ENCODE peak calls at places on chromosome 9, in four cellular contexts. O is HL-60, V is esophagus squamous epithelium, F is breast epithelium. D is an unnamed sample.

GRCh38 chr9:108052431-108053080 is 563.0 kb upstream of the KLF4 start:
- DNase-seq in O (no peak), V (no peak), F (no peak), D (no peak)

GRCh38 chr9:74132986-74133385 is 364.1 kb upstream of the RORB start:
- DNase-seq in O (no peak), V (no peak), F (no peak), D (no peak)

GRCh38 chr9:111902396-111903147 is 6.0 kb downstream of the UGCG start:
- DNase-seq in O (no peak), V (no peak), F (no peak), D (no peak)

GRCh38 chr9:4680750-4681149 is 1.4 kb downstream of the CDC37L1 start:
- DNase-seq in O (no peak), V (no peak), F (no peak), D (no peak)

GRCh38 chr9:110655723-110656641 is 12.6 kb upstream of the MUSK start:
- DNase-seq in O (no peak), V (no peak), F (no peak), D (peak)

GRCh38 chr9:124353811-124354274 is 61.4 kb downstream of the PSMB7 start:
- DNase-seq in O (no peak), V (no peak), F (no peak), D (no peak)

GRCh38 chr9:96031366-96031824 is 155.9 kb downstream of the ERCC6L2 start:
- DNase-seq in O (no peak), V (no peak), F (no peak), D (peak)

GRCh38 chr9:136326777-136327312 is 494 bp upstream of the GPSM1 start:
- DNase-seq in O (no peak), V (no peak), F (no peak), D (no peak)

GRCh38 chr9:136773386-136774044 is 9.2 kb upstream of the LCN15 start:
- DNase-seq in O (peak), V (no peak), F (no peak), D (peak)

GRCh38 chr9:21779397-21779796 is 23.0 kb upstream of the MTAP start:
- DNase-seq in O (no peak), V (no peak), F (no peak), D (no peak)

GRCh38 chr9:12730952-12731351 is 37.8 kb downstream of the TYRP1 start:
- DNase-seq in O (no peak), V (no peak), F (no peak), D (no peak)

GRCh38 chr9:127567119-127567897 is 44.8 kb upstream of the STXBP1 start:
- DNase-seq in O (no peak), V (no peak), F (peak), D (peak)

GRCh38 chr9:135947582-135947981 is 13.6 kb downstream of the UBAC1 start:
- DNase-seq in O (no peak), V (no peak), F (no peak), D (no peak)

GRCh38 chr9:124450241-124450924 is at the start of gene ADGRD2:
- DNase-seq in O (no peak), V (no peak), F (peak), D (no peak)

GRCh38 chr9:84297162-84297821 is 43.3 kb downstream of the SLC28A3 start:
- DNase-seq in O (no peak), V (no peak), F (no peak), D (no peak)

GRCh38 chr9:114471157-114471556 is 34.1 kb downstream of the WHRN start:
- DNase-seq in O (no peak), V (no peak), F (no peak), D (no peak)

GRCh38 chr9:127097683-127098082 is 24.8 kb downstream of the ANGPTL2 start:
- DNase-seq in O (no peak), V (no peak), F (no peak), D (no peak)

GRCh38 chr9:27861887-27862286 is 288.6 kb upstream of the C9orf72 start:
- DNase-seq in O (no peak), V (no peak), F (no peak), D (no peak)

GRCh38 chr9:115923903-115924668 is 229.5 kb upstream of the PAPPA start:
- DNase-seq in O (no peak), V (no peak), F (no peak), D (no peak)

GRCh38 chr9:7172445-7173115 is 414.8 kb downstream of the KDM4C start:
- DNase-seq in O (no peak), V (no peak), F (no peak), D (no peak)

GRCh38 chr9:21030389-21031035 is 928 bp downstream of the HACD4 start:
- DNase-seq in O (peak), V (no peak), F (no peak), D (no peak)

GRCh38 chr9:27771803-27772545 is 198.7 kb upstream of the C9orf72 start:
- DNase-seq in O (no peak), V (no peak), F (no peak), D (no peak)

GRCh38 chr9:123763910-123764588 is 165.9 kb downstream of the DENND1A start:
- DNase-seq in O (no peak), V (no peak), F (no peak), D (no peak)

GRCh38 chr9:92504881-92505280 is 22.6 kb upstream of the ASPN start:
- DNase-seq in O (no peak), V (no peak), F (no peak), D (no peak)

GRCh38 chr9:10232352-10232930 is 380.4 kb downstream of the PTPRD start:
- DNase-seq in O (no peak), V (no peak), F (no peak), D (no peak)

GRCh38 chr9:134214766-134215394 is 50.5 kb upstream of the RNU6ATAC start:
- DNase-seq in O (no peak), V (no peak), F (no peak), D (no peak)

GRCh38 chr9:136438548-136438908 is 1.1 kb downstream of the INPP5E start:
- DNase-seq in O (no peak), V (no peak), F (no peak), D (no peak)

GRCh38 chr9:93619272-93619775 is 42.9 kb downstream of the PHF2 start:
- DNase-seq in O (no peak), V (no peak), F (no peak), D (no peak)

GRCh38 chr9:75616841-75617566 is 273.5 kb upstream of the PCSK5 start:
- DNase-seq in O (no peak), V (no peak), F (peak), D (no peak)

GRCh38 chr9:36316629-36317317 is 58.5 kb upstream of the GNE start:
- DNase-seq in O (no peak), V (no peak), F (no peak), D (no peak)

GRCh38 chr9:126329476-126330275 is 3.0 kb downstream of the MVB12B start:
- DNase-seq in O (no peak), V (no peak), F (no peak), D (no peak)

GRCh38 chr9:81871695-81872094 is 56.5 kb upstream of the SPATA31D4 start:
- DNase-seq in O (no peak), V (no peak), F (no peak), D (no peak)

GRCh38 chr9:112494153-112494552 is 7.5 kb downstream of the KIAA1958 start:
- DNase-seq in O (no peak), V (no peak), F (no peak), D (no peak)

GRCh38 chr9:109166171-109166770 is 778 bp downstream of the FRRS1L start:
- DNase-seq in O (no peak), V (no peak), F (no peak), D (no peak)

GRCh38 chr9:126503333-126504085 is 110.2 kb upstream of the LMX1B start:
- DNase-seq in O (no peak), V (no peak), F (no peak), D (no peak)

GRCh38 chr9:83544002-83544698 is 5.9 kb upstream of the FRMD3 start:
- DNase-seq in O (peak), V (no peak), F (no peak), D (no peak)

GRCh38 chr9:93857528-93857927 is 97.6 kb downstream of the BARX1 start:
- DNase-seq in O (no peak), V (no peak), F (no peak), D (no peak)

GRCh38 chr9:35162605-35163315 is 951 bp downstream of the UNC13B start:
- DNase-seq in O (peak), V (no peak), F (no peak), D (no peak)

GRCh38 chr9:77712533-77713130 is 64.5 kb upstream of the GNA14 start:
- DNase-seq in O (no peak), V (no peak), F (no peak), D (no peak)

DNA sequence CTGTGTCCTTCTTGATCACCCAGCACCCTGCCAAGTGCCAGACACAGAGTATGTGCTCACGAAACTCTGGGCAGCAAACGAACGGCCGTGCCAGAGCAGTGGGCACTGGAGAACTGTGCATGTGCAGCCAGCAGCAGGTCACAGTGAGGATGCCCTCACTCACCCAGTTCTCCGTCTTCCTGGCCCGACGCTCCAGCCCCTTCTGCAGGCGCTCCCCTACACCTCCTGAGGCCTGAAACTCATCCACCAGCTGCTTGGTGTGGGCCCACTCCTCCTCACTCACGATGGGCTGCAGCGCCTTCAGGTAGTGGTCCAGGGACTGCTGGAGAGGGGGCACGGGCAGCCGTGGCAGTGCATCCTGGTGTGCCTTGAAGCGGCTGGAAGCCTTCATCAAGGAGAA is 2.9 kb downstream of the CRAT start:
- DNase-seq in O (no peak), V (no peak), F (no peak), D (no peak)
- H3K4me3 ChIP-seq in O (no peak), V (no peak), F (no peak), D (no peak)

GRCh38 chr9:87792831-87793288 is 66.9 kb downstream of the CTSL start:
- DNase-seq in O (peak), V (no peak), F (peak), D (peak)
- TF ChIP-seq CTCF in O (no peak), V (no peak), F (no peak), D (no peak)

GRCh38 chr9:33445941-33446506 is 1.4 kb downstream of the AQP3 start:
- DNase-seq in O (no peak), V (no peak), F (no peak), D (no peak)
- H3K4me3 ChIP-seq in O (no peak), V (peak), F (peak), D (peak)

DNA sequence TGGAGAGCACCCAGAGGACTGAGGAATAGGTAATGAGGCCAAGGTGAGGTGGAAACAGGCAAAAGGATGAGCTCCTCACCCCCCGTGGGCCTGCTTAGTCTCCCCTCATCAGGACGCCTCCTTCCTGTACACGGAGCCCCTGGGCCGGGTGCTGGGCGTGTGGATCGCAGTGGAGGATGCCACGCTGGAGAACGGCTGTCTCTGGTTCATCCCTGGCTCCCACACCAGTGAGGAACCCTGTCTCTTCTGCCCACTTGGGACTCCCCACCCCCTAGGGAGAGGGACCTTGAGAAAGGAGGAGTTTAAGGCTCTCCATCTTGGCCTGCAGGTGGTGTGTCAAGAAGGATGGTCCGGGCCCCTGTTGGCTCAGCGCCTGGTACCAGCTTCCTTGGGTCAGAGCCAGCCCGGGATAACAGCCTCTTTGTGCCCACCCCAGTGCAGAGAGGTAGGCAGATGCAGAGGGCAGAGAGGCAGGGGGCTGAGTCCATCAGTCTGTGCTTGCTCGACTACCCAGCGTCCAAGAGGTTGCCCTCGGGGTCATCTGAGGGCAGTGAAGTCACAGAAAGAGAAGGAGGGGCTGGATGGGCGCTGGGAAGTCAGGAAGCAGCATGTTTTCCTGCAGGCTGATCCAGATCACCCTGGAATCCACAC is 7.0 kb downstream of the DOLK start:
- DNase-seq in O (no peak), V (no peak), F (no peak), D (no peak)
- TF ChIP-seq CTCF in O (no peak), V (no peak), F (no peak), D (no peak)

D was measured in lung.